ENCODE peak calls at places on chromosomes 11 and 22, in four cellular contexts. E, S, J and L are unnamed samples.

GRCh38 chr22:36921309-36922096 is 8.1 kb downstream of the CSF2RB start:
- DNase-seq in S (no peak), E (no peak), J (no peak), L (no peak)

GRCh38 chr11:7605544-7605943 is 67.8 kb downstream of the CYB5R2 start:
- DNase-seq in S (peak), E (no peak), J (no peak), L (no peak)

GRCh38 chr11:3775761-3776406 is 21.5 kb downstream of the NUP98 start:
- DNase-seq in S (no peak), E (no peak), J (peak), L (no peak)

GRCh38 chr11:10329356-10329755 is 24.5 kb downstream of the ADM start:
- DNase-seq in S (no peak), E (no peak), J (no peak), L (no peak)

GRCh38 chr11:35593143-35593542 is 25.1 kb upstream of the FJX1 start:
- DNase-seq in J (peak), S (peak), E (no peak), L (no peak)

GRCh38 chr11:99773646-99774045 is 752.9 kb downstream of the CNTN5 start:
- DNase-seq in S (no peak), J (peak), E (no peak), L (peak)

GRCh38 chr11:126113515-126113957 is 50.9 kb upstream of the CDON start:
- DNase-seq in E (peak), J (peak), S (peak), L (peak)

GRCh38 chr11:100684101-100685065 is 2.7 kb upstream of the ARHGAP42 start:
- DNase-seq in S (peak), J (no peak), E (no peak), L (peak)

GRCh38 chr11:91243065-91243464 is 981.6 kb upstream of the FAT3 start:
- DNase-seq in S (no peak), E (no peak), J (peak), L (no peak)

GRCh38 chr11:70423523-70424505 is 25.5 kb downstream of the CTTN start:
- DNase-seq in J (peak), S (no peak), E (no peak), L (no peak)

GRCh38 chr11:133678211-133678610 is 145.9 kb upstream of the OPCML start:
- DNase-seq in E (no peak), S (no peak), J (no peak), L (no peak)

GRCh38 chr11:22491826-22492225 is 133.8 kb downstream of the FANCF start:
- DNase-seq in E (peak), J (no peak), S (no peak), L (no peak)

GRCh38 chr11:69295995-69296889 is 2.3 kb downstream of the MYEOV start:
- DNase-seq in J (peak), S (peak), E (no peak), L (no peak)

GRCh38 chr11:19978668-19979518 is 181.4 kb downstream of the DBX1 start:
- DNase-seq in J (peak), S (peak), E (no peak), L (no peak)

GRCh38 chr11:90646706-90647105 is 423.9 kb upstream of the CHORDC1 start:
- DNase-seq in S (peak), J (no peak), E (no peak), L (no peak)

GRCh38 chr11:34327804-34328631 is 29.8 kb downstream of the ABTB2 start:
- DNase-seq in S (no peak), E (no peak), J (peak), L (no peak)

GRCh38 chr11:70124321-70125061 is 46.4 kb downstream of the ANO1 start:
- DNase-seq in S (peak), J (no peak), E (no peak), L (no peak)

GRCh38 chr11:9982127-9982795 is 311.8 kb downstream of the SBF2 start:
- DNase-seq in E (no peak), S (peak), J (no peak), L (no peak)

GRCh38 chr22:37739611-37740049 is 42.8 kb downstream of the TRIOBP start:
- DNase-seq in J (no peak), E (no peak), S (no peak), L (no peak)

GRCh38 chr22:29004647-29005371 is 56.8 kb downstream of the C22orf31 start:
- DNase-seq in S (peak), E (peak), J (peak), L (no peak)

GRCh38 chr11:91688672-91689071 is 535.9 kb upstream of the FAT3 start:
- DNase-seq in E (no peak), J (no peak), S (no peak), L (no peak)

GRCh38 chr11:109527496-109527895 is 105.5 kb downstream of the C11orf87 start:
- DNase-seq in S (no peak), J (no peak), E (no peak), L (no peak)

GRCh38 chr11:130156108-130157022 is 3.2 kb upstream of the ST14 start:
- DNase-seq in S (no peak), J (no peak), E (no peak), L (no peak)

GRCh38 chr11:69487849-69488542 is 6.5 kb downstream of the LINC01488 start:
- DNase-seq in E (no peak), S (no peak), J (no peak), L (no peak)

GRCh38 chr22:44848296-44848741 is 95.9 kb downstream of the ARHGAP8 start:
- DNase-seq in J (no peak), S (no peak), E (no peak), L (no peak)

GRCh38 chr11:120658071-120658423 is 146.5 kb downstream of the GRIK4 start:
- DNase-seq in S (no peak), E (no peak), J (no peak), L (no peak)

GRCh38 chr11:34426766-34427170 is 12.0 kb upstream of the CAT start:
- DNase-seq in S (no peak), J (no peak), E (peak), L (no peak)

GRCh38 chr11:59802639-59803176 is 7.9 kb downstream of the MRPL16 start:
- DNase-seq in E (peak), J (peak), S (peak), L (no peak)

GRCh38 chr11:124891390-124891861 is 6.2 kb downstream of the ROBO4 start:
- DNase-seq in S (no peak), E (peak), J (no peak), L (no peak)

GRCh38 chr11:16857186-16857585 is 118.7 kb downstream of the C11orf58 start:
- DNase-seq in J (no peak), S (no peak), E (no peak), L (no peak)

GRCh38 chr11:77517226-77517625 is 43.3 kb upstream of the PAK1 start:
- DNase-seq in J (no peak), E (no peak), S (no peak), L (no peak)

GRCh38 chr22:43922123-43922522 is 1.5 kb upstream of the PNPLA3 start:
- DNase-seq in S (no peak), E (no peak), J (no peak), L (no peak)

GRCh38 chr11:61996933-61997332 is 29.5 kb upstream of the FTH1 start:
- DNase-seq in S (no peak), J (no peak), E (no peak), L (no peak)
- TF ChIP-seq CTCF in S (no peak), J (no peak), E (no peak), L (no peak)

GRCh38 chr11:1876361-1877063 is 15.2 kb downstream of the PRR33 start:
- DNase-seq in E (peak), S (no peak), J (peak), L (no peak)

GRCh38 chr11:1872267-1872985 is 19.3 kb downstream of the PRR33 start:
- DNase-seq in J (no peak), E (no peak), S (no peak), L (no peak)

GRCh38 chr11:1873048-1873812 is 18.5 kb downstream of the PRR33 start:
- DNase-seq in E (peak), J (peak), S (peak), L (no peak)

GRCh38 chr11:1875093-1875785 is 16.5 kb downstream of the PRR33 start:
- DNase-seq in E (peak), J (no peak), S (no peak), L (no peak)

GRCh38 chr11:1874406-1875092 is 17.1 kb downstream of the PRR33 start:
- DNase-seq in E (peak), S (no peak), J (no peak), L (no peak)
- H3K4me3 ChIP-seq in E (no peak), S (no peak), J (no peak), L (no peak)

DNA sequence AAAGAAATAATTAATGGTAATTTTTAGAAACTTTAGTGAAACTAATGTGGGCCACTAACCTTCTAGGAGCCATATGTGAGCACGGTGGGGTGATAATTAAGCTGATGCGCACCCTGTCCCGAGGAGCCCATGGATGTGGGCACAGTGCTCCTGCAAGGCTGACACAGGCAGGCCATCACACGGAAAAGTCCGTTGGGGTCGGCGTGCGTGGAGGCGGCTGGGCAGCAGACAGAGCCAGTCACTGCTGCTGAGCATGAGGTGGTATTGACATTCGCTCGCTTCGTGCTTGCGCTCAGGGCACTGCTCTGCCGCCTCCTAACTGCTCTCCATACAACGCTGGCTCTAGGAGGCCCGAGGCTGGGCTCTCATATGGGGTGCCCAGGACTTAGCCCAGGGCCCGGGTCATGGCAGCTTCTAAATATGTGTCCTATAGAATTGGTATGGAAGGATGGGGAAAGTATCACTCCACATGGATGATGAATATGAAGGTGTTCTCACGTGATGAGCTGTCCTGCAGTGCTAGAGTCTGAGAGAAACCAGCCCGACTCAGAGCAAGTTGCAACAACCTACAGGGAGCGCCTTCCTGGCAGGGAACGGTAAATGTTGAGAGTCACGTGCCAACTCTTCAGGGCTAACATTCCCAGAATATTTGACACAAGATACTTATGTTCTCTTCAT is 50.5 kb upstream of the ARFGAP3 start:
- DNase-seq in S (peak), E (no peak), J (no peak), L (no peak)
- TF ChIP-seq CTCF in S (peak), E (no peak), J (no peak), L (no peak)

GRCh38 chr11:67445515-67445914 is 2.2 kb upstream of the CORO1B start:
- DNase-seq in S (no peak), E (no peak), J (no peak), L (no peak)
- H3K4me3 ChIP-seq in S (no peak), E (no peak), J (no peak), L (no peak)

GRCh38 chr11:12087075-12087775 is 23.2 kb upstream of the MICAL2 start:
- DNase-seq in S (peak), J (peak), E (no peak), L (no peak)
- TF ChIP-seq CTCF in S (peak), J (no peak), E (peak), L (no peak)

GRCh38 chr22:22906907-22907550 is 19.4 kb downstream of the IGLL5 start:
- DNase-seq in J (no peak), E (no peak), S (no peak), L (no peak)
- H3K4me3 ChIP-seq in J (no peak), E (no peak), S (no peak), L (no peak)

GRCh38 chr11:67054851-67055523 is 1.7 kb upstream of the RHOD start:
- DNase-seq in E (peak), J (peak), S (peak), L (peak)
- TF ChIP-seq CTCF in E (no peak), J (no peak), S (no peak), L (no peak)

DNA sequence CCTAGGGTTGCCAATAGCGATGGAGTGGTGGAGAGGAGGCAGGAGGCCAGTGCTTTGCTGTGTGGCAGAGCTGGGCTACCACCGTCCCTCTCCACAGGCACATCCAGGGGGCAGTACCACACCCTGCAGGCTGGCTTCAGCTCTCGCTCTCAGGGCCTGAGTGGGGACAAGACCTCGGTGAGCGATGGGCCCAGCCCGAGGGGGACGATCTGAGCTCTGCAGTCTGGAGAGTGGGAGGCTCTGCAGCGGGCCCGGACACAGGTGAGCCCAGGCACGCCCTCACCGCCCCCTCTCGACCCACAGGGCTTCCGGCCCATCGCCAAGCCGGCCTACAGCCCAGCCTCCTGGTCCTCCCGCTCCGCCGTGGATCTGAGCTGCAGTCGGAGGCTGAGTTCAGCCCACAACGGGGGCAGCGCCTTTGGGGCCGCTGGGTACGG is 2.5 kb downstream of the PKP3 start:
- DNase-seq in S (no peak), J (peak), E (peak), L (no peak)
- H3K4me3 ChIP-seq in S (peak), J (no peak), E (peak), L (no peak)